ENCODE peak calls at places on chromosomes 7 and 10, in nine cellular contexts. F is GM12878, G is HL-60, P is left ventricle myocardium inferior, Z is brain microvascular endothelial cell, O is fibroblast of the aortic adventitia, Q is transverse colon, M is PC-9, D is lung. K is an unnamed sample.

GRCh38 chr7:85320699-85321476 is 134.0 kb upstream of the SEMA3D start:
- DNase-seq in F (no peak), G (no peak), P (no peak), Z (no peak), O (no peak), Q (no peak), M (no peak), D (no peak), K (no peak)

GRCh38 chr7:40746841-40747556 is 612.2 kb downstream of the SUGCT start:
- DNase-seq in F (no peak), G (no peak), P (no peak), Z (no peak), O (no peak), Q (no peak), M (no peak), D (no peak), K (no peak)

GRCh38 chr10:102775973-102776669 is 32.4 kb downstream of the WBP1L start:
- DNase-seq in F (no peak), G (peak), P (peak), Z (peak), O (peak), Q (peak), M (no peak), D (peak), K (no peak)

GRCh38 chr7:27191716-27192545 is 6.9 kb upstream of the HOXA11 start:
- DNase-seq in F (no peak), G (no peak), P (no peak), Z (no peak), O (no peak), Q (peak), M (no peak), D (no peak), K (no peak)

GRCh38 chr7:122013070-122013469 is 131.0 kb downstream of the AASS start:
- DNase-seq in F (no peak), G (no peak), P (no peak), Z (no peak), O (no peak), Q (no peak), M (no peak), D (no peak), K (no peak)

GRCh38 chr10:97024181-97025073 is 161.3 kb downstream of the SLIT1 start:
- DNase-seq in F (peak), G (no peak), P (no peak), Z (peak), O (peak), Q (no peak), M (peak), D (no peak), K (no peak)

GRCh38 chr7:96508371-96508770 is 186.5 kb upstream of the SLC25A13 start:
- DNase-seq in F (no peak), G (no peak), P (no peak), Z (no peak), O (peak), Q (no peak), M (peak), D (no peak), K (no peak)

GRCh38 chr10:33277135-33277536 is 57.3 kb downstream of the NRP1 start:
- DNase-seq in F (no peak), G (no peak), P (peak), Z (peak), O (no peak), Q (no peak), M (no peak), D (no peak), K (no peak)

GRCh38 chr7:84780158-84781124 is 406.4 kb downstream of the SEMA3D start:
- DNase-seq in F (no peak), G (no peak), P (no peak), Z (no peak), O (no peak), Q (no peak), M (no peak), D (no peak), K (no peak)

GRCh38 chr7:116671681-116672595 is at the start of gene MET:
- DNase-seq in F (no peak), G (peak), P (peak), Z (peak), O (peak), Q (peak), M (peak), D (peak), K (peak)

GRCh38 chr7:18494821-18495408 is 634 bp upstream of the HDAC9 start:
- DNase-seq in F (no peak), G (no peak), P (no peak), Z (peak), O (peak), Q (no peak), M (no peak), D (no peak), K (no peak)

GRCh38 chr10:14386202-14386593 is 55.5 kb upstream of the FRMD4A start:
- DNase-seq in F (no peak), G (no peak), P (no peak), Z (peak), O (peak), Q (no peak), M (peak), D (no peak), K (no peak)

GRCh38 chr10:62610649-62611229 is 193.8 kb upstream of the ADO start:
- DNase-seq in F (no peak), G (peak), P (peak), Z (peak), O (peak), Q (peak), M (no peak), D (peak), K (peak)

GRCh38 chr10:114232777-114233176 is 6.3 kb upstream of the VWA2 start:
- DNase-seq in F (no peak), G (no peak), P (no peak), Z (no peak), O (no peak), Q (no peak), M (no peak), D (no peak), K (no peak)

GRCh38 chr10:124744688-124745055 is 494 bp upstream of the FAM53B start:
- DNase-seq in F (no peak), G (no peak), P (no peak), Z (peak), O (peak), Q (no peak), M (peak), D (no peak), K (no peak)

GRCh38 chr7:140639366-140640053 is 1.1 kb downstream of the DENND2A start:
- DNase-seq in F (no peak), G (no peak), P (no peak), Z (peak), O (peak), Q (no peak), M (no peak), D (no peak), K (no peak)

GRCh38 chr7:18290223-18290622 is 205.3 kb upstream of the HDAC9 start:
- DNase-seq in F (no peak), G (peak), P (no peak), Z (no peak), O (no peak), Q (no peak), M (no peak), D (no peak), K (no peak)

GRCh38 chr10:24318517-24318916 is 109.6 kb downstream of the KIAA1217 start:
- DNase-seq in F (no peak), G (no peak), P (no peak), Z (no peak), O (no peak), Q (no peak), M (no peak), D (no peak), K (no peak)

GRCh38 chr7:110929514-110930258 is 161.2 kb upstream of the LRRN3 start:
- DNase-seq in F (no peak), G (no peak), P (no peak), Z (no peak), O (no peak), Q (no peak), M (no peak), D (no peak), K (no peak)

GRCh38 chr7:1794888-1795542 is 124.9 kb downstream of the ELFN1 start:
- DNase-seq in F (no peak), G (no peak), P (no peak), Z (no peak), O (no peak), Q (no peak), M (peak), D (no peak), K (no peak)

GRCh38 chr7:146067880-146068279 is 48.7 kb upstream of the CNTNAP2 start:
- DNase-seq in F (no peak), G (no peak), P (no peak), Z (no peak), O (no peak), Q (no peak), M (no peak), D (no peak), K (no peak)

GRCh38 chr10:61897671-61898434 is 3.6 kb upstream of the ARID5B start:
- DNase-seq in F (no peak), G (no peak), P (no peak), Z (peak), O (peak), Q (peak), M (no peak), D (peak), K (no peak)

GRCh38 chr10:116490028-116490662 is 55.6 kb upstream of the PNLIP start:
- DNase-seq in F (no peak), G (no peak), P (no peak), Z (peak), O (peak), Q (no peak), M (no peak), D (no peak), K (no peak)

GRCh38 chr7:73429622-73430505 is 3.7 kb upstream of the FZD9 start:
- DNase-seq in F (no peak), G (no peak), P (no peak), Z (no peak), O (no peak), Q (no peak), M (no peak), D (no peak), K (no peak)

GRCh38 chr10:3426190-3426845 is 253.7 kb upstream of the PITRM1 start:
- DNase-seq in F (no peak), G (no peak), P (no peak), Z (peak), O (peak), Q (peak), M (peak), D (no peak), K (no peak)

GRCh38 chr7:150329331-150330106 is 6.2 kb upstream of the ACTR3C start:
- DNase-seq in F (no peak), G (no peak), P (no peak), Z (no peak), O (no peak), Q (no peak), M (no peak), D (no peak), K (no peak)

GRCh38 chr7:79376297-79377025 is 77.0 kb downstream of the MAGI2 start:
- DNase-seq in F (no peak), G (no peak), P (no peak), Z (peak), O (peak), Q (no peak), M (no peak), D (no peak), K (no peak)

GRCh38 chr7:65436163-65436562 is 62.5 kb downstream of the ZNF92 start:
- DNase-seq in F (no peak), G (no peak), P (no peak), Z (no peak), O (no peak), Q (no peak), M (no peak), D (no peak), K (no peak)

GRCh38 chr7:11831383-11831726 is 643 bp downstream of the THSD7A start:
- DNase-seq in F (no peak), G (no peak), P (no peak), Z (no peak), O (peak), Q (no peak), M (no peak), D (no peak), K (no peak)

GRCh38 chr7:3949226-3949625 is 648.2 kb downstream of the SDK1 start:
- DNase-seq in F (no peak), G (no peak), P (no peak), Z (peak), O (no peak), Q (no peak), M (no peak), D (no peak), K (no peak)

GRCh38 chr7:147207988-147208387 is 1091.4 kb downstream of the CNTNAP2 start:
- DNase-seq in F (no peak), G (no peak), P (no peak), Z (no peak), O (no peak), Q (no peak), M (no peak), D (no peak), K (no peak)

GRCh38 chr10:132508497-132509443 is 28.8 kb upstream of the INPP5A start:
- DNase-seq in F (no peak), G (no peak), P (peak), Z (no peak), O (no peak), Q (no peak), M (no peak), D (no peak), K (no peak)

GRCh38 chr10:59362991-59363390 is 642 bp upstream of the FAM13C start:
- DNase-seq in F (no peak), G (no peak), P (peak), Z (peak), O (peak), Q (peak), M (no peak), D (peak), K (no peak)
- H3K4me3 ChIP-seq in F (no peak), G (no peak), P (peak), Z (peak), O (peak), Q (peak), M (peak), D (no peak), K (no peak)

GRCh38 chr10:128242641-128243040 is 116.4 kb upstream of the MKI67 start:
- DNase-seq in F (no peak), G (no peak), P (no peak), Z (no peak), O (no peak), Q (no peak), M (no peak), D (no peak), K (no peak)
- TF ChIP-seq CTCF in F (no peak), G (no peak), P (no peak), Z (no peak), O (no peak), Q (no peak), M (no peak), D (no peak), K (no peak)

GRCh38 chr10:29734640-29734979 is 99.8 kb upstream of the SVIL start:
- DNase-seq in F (no peak), G (no peak), P (no peak), Z (no peak), O (peak), Q (no peak), M (no peak), D (no peak), K (no peak)
- H3K4me3 ChIP-seq in F (no peak), G (peak), P (peak), Z (peak), O (peak), Q (peak), M (peak), D (peak), K (no peak)

GRCh38 chr10:118422241-118422640 is 80.1 kb upstream of the FAM204A start:
- DNase-seq in F (no peak), G (no peak), P (no peak), Z (no peak), O (no peak), Q (no peak), M (no peak), D (no peak), K (no peak)
- TF ChIP-seq CTCF in F (no peak), G (no peak), P (no peak), Z (no peak), O (no peak), Q (no peak), M (no peak), D (no peak), K (no peak)